ENCODE peak calls at places on chromosomes 1 and 21, in six cellular contexts. A is pancreas; E is AG04450; G is psoas muscle; X is Caco-2; L is CD8-positive, alpha-beta memory T cell. M is an unnamed sample.

GRCh38 chr1:15919316-15919715 is 56.6 kb downstream of the ZBTB17 start:
- DNase-seq in A (no peak), E (peak; percentile 33), G (no peak), X (no peak), L (no peak), M (peak; percentile 68)

GRCh38 chr1:1748686-1749321 is 24.6 kb upstream of the CDK11A start:
- DNase-seq in A (no peak), E (no peak), G (no peak), X (no peak), L (no peak), M (no peak)

GRCh38 chr1:6420594-6421042 is 899 bp upstream of the HES2 start:
- DNase-seq in A (no peak), E (no peak), G (no peak), X (no peak), L (no peak), M (no peak)

GRCh38 chr1:1080951-1081310 is 6.8 kb upstream of the RNF223 start:
- DNase-seq in A (peak; percentile 15), E (no peak), G (no peak), X (peak; percentile 33), L (no peak), M (no peak)

GRCh38 chr1:81887421-81887820 is 86.7 kb downstream of the ADGRL2 start:
- DNase-seq in A (no peak), E (no peak), G (no peak), X (no peak), L (no peak), M (no peak)

GRCh38 chr1:47893412-47893811 is 103.8 kb downstream of the TRABD2B start:
- DNase-seq in A (no peak), E (no peak), G (no peak), X (no peak), L (no peak), M (no peak)

GRCh38 chr1:231723146-231723545 is 96.6 kb downstream of the DISC1 start:
- DNase-seq in A (no peak), E (no peak), G (no peak), X (no peak), L (no peak), M (no peak)

GRCh38 chr1:108704501-108704900 is 8.2 kb upstream of the FNDC7 start:
- DNase-seq in A (no peak), E (peak; percentile 45), G (no peak), X (no peak), L (no peak), M (no peak)

GRCh38 chr1:244199883-244200282 is 148.8 kb downstream of the ZBTB18 start:
- DNase-seq in A (no peak), E (no peak), G (no peak), X (no peak), L (no peak), M (no peak)

GRCh38 chr1:240241278-240241677 is 149.6 kb downstream of the FMN2 start:
- DNase-seq in A (no peak), E (no peak), G (no peak), X (no peak), L (no peak), M (no peak)

GRCh38 chr1:160567858-160568682 is 11.2 kb downstream of the CD84 start:
- DNase-seq in A (no peak), E (no peak), G (no peak), X (no peak), L (peak; percentile 45), M (no peak)

GRCh38 chr1:213260322-213261075 is 209.5 kb downstream of the RPS6KC1 start:
- DNase-seq in A (no peak), E (no peak), G (no peak), X (no peak), L (no peak), M (no peak)

GRCh38 chr1:7110306-7110705 is 325.1 kb downstream of the CAMTA1 start:
- DNase-seq in A (no peak), E (no peak), G (no peak), X (no peak), L (no peak), M (peak; percentile 67)

GRCh38 chr1:212485895-212486590 is 53.3 kb downstream of the NENF start:
- DNase-seq in A (peak; percentile 71), E (peak; percentile 64), G (peak; percentile 41), X (peak; percentile 91), L (no peak), M (peak; percentile 99)

GRCh38 chr1:214602764-214603657 is at the start of gene CENPF:
- DNase-seq in A (peak; percentile 93), E (peak; percentile 96), G (peak; percentile 94), X (peak; percentile 98), L (peak; percentile 83), M (peak; percentile 97)

GRCh38 chr21:44089001-44089911 is 17.9 kb upstream of the PWP2 start:
- DNase-seq in A (no peak), E (no peak), G (no peak), X (no peak), L (peak; percentile 39), M (no peak)

GRCh38 chr1:158196461-158196860 is 15.8 kb downstream of the CD1D start:
- DNase-seq in A (no peak), E (no peak), G (no peak), X (no peak), L (no peak), M (no peak)

GRCh38 chr21:38824124-38824822 is 18.5 kb downstream of the ETS2 start:
- DNase-seq in A (no peak), E (peak; percentile 68), G (no peak), X (no peak), L (no peak), M (no peak)

GRCh38 chr1:73901656-73902276 is 296.2 kb downstream of the LRRIQ3 start:
- DNase-seq in A (no peak), E (no peak), G (no peak), X (no peak), L (no peak), M (no peak)

GRCh38 chr1:197618065-197618464 is 157.2 kb downstream of the DENND1B start:
- DNase-seq in A (no peak), E (no peak), G (no peak), X (no peak), L (no peak), M (no peak)

GRCh38 chr1:222995620-222996306 is 147.3 kb downstream of the TLR5 start:
- DNase-seq in A (no peak), E (no peak), G (no peak), X (no peak), L (no peak), M (no peak)

GRCh38 chr1:94490556-94490955 is 51.0 kb downstream of the F3 start:
- DNase-seq in A (no peak), E (no peak), G (no peak), X (no peak), L (no peak), M (no peak)

GRCh38 chr1:181097242-181097641 is 8.7 kb downstream of the IER5 start:
- DNase-seq in A (no peak), E (no peak), G (peak; percentile 28), X (no peak), L (no peak), M (no peak)

GRCh38 chr1:94401206-94401605 is 17.0 kb upstream of the ABCD3 start:
- DNase-seq in A (no peak), E (no peak), G (no peak), X (no peak), L (no peak), M (no peak)

GRCh38 chr1:204348197-204348596 is 11.5 kb downstream of the PLEKHA6 start:
- DNase-seq in A (no peak), E (no peak), G (no peak), X (peak; percentile 80), L (no peak), M (no peak)

GRCh38 chr21:25569711-25570110 is 37.6 kb downstream of the MRPL39 start:
- DNase-seq in A (no peak), E (no peak), G (no peak), X (no peak), L (no peak), M (no peak)

GRCh38 chr1:175073054-175073453 is 5.4 kb downstream of the TNN start:
- DNase-seq in A (no peak), E (no peak), G (no peak), X (no peak), L (no peak), M (no peak)

GRCh38 chr1:229342902-229343587 is at the start of gene CCSAP:
- DNase-seq in A (peak; percentile 50), E (no peak), G (peak; percentile 54), X (peak; percentile 41), L (no peak), M (no peak)

GRCh38 chr1:199264283-199264682 is 625.4 kb downstream of the PTPRC start:
- DNase-seq in A (no peak), E (no peak), G (no peak), X (no peak), L (no peak), M (no peak)

DNA sequence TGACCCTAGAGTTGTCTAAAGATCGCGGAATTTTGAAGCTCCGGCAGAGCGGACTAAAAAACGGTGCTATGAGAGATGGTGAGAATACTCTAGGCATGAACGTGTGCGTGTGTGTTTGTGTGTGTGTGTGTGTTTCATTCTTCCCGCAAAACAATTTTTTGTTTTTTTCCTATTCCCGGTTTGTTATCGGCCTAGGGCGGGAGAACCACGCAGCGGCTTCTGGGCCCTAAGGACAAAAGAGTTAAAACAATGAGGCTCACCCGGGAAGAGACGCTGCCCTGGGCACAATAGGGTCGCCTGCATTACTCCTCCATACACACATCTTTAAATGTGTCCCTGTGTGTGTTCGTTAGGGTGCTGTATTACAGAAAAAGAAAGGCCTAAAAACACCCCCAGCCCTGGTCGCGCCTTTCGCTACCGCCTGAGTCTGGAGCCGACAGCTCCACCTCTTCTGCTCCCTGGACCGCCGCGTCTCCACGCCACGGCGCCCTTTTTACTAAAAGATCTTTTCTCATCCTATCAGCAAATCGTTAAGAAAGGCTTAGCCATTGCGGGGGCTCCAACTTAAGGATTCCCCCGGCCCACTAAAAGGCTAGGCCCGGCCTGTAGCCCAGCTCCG is 3.0 kb downstream of the TBX15 start:
- DNase-seq in A (no peak), E (no peak), G (no peak), X (no peak), L (no peak), M (no peak)
- H3K27me3 ChIP-seq in A (peaks cover 4% of the 10 kb centered on the region), E (peaks cover 96% of the 10 kb centered on the region), G (no peaks in the 10 kb centered on the region), X (no peaks in the 10 kb centered on the region), L (peaks cover 50% of the 10 kb centered on the region), M (peaks cover 92% of the 10 kb centered on the region)

DNA sequence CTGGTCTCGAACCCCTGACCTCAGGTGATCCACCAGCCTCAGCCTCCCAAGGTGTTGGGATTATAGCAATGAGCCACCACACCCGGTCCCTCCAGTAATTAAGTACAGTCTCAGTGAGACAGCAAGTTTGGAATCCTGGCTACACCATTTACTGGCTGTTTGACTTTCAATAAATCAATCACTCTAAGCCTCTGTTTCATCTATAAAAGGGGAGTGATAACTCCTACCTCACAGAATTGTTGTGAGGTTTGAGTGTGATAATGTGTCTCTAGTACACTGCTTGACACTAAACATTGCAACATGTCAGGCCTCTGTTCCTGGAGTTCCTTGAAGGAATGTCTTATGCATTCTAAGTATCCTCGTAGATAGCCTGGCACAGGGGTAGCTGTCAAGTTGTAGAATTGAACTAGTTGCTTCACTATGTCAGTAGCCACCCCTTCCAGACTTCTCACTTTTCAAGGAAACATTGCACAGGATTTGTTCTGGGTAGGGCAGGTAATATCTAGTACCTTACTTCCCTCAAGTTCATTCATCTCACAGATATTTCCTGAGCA is 12.4 kb downstream of the ENTREP3 start:
- DNase-seq in A (no peak), E (no peak), G (no peak), X (no peak), L (no peak), M (no peak)
- H3K4me3 ChIP-seq in A (no peak overlapping the region), E (peak overlapping the region; percentile 72), G (peak overlapping the region; percentile 69), X (peak overlapping the region; percentile 70), L (no peak overlapping the region), M (no peak overlapping the region)

GRCh38 chr1:190474010-190474409 is 3.7 kb downstream of the BRINP3 start:
- DNase-seq in A (no peak), E (no peak), G (no peak), X (no peak), L (no peak), M (no peak)
- H3K27me3 ChIP-seq in A (no peaks in the 10 kb centered on the region), E (no peaks in the 10 kb centered on the region), G (peaks cover 6% of the 10 kb centered on the region), X (no peaks in the 10 kb centered on the region), L (no peaks in the 10 kb centered on the region), M (peaks cover 3% of the 10 kb centered on the region)

GRCh38 chr1:115506523-115507255 is 135.1 kb upstream of the VANGL1 start:
- DNase-seq in A (no peak), E (no peak), G (no peak), X (no peak), L (no peak), M (no peak)
- H3K4me3 ChIP-seq in A (no peak overlapping the region), E (no peak overlapping the region), G (no peak overlapping the region), X (no peak overlapping the region), L (no peak overlapping the region), M (no peak overlapping the region)

M was measured in kidney epithelial cell.